ENCODE peak calls at places on chromosomes 4 and X, in seven cellular contexts. S is stimulated activated CD4-positive, alpha-beta T cell treated with anti-CD3 and anti-CD28 coated beads, Interleukin-15, amount 100 ng/mL, for 24 hours; E is fibroblast of pulmonary artery; H is T-helper 2 cell; W is NCI-H1105; J is fibroblast of the conjunctiva; L is activated T-helper 1 cell treated with anti-CD3 and anti-CD28 coated beads, Interleukin-2, amount 50 U/mL, for 16 hours. U is an unnamed sample.

GRCh38 chr4:184934961-184935360 is 83.3 kb upstream of the HELT start:
- DNase-seq in E (no peak), L (no peak), J (no peak), H (no peak), W (no peak), S (no peak), U (no peak)

GRCh38 chr4:108117473-108118182 is 51.1 kb downstream of the LEF1 start:
- DNase-seq in L (no peak), S (no peak), J (no peak), H (no peak), E (no peak), W (no peak), U (no peak)

GRCh38 chr4:169818063-169818679 is 60.4 kb upstream of the HPF1 start:
- DNase-seq in L (no peak), H (no peak), S (no peak), W (no peak), J (no peak), E (no peak), U (no peak)

GRCh38 chrX:136219893-136220292 is 31.3 kb downstream of the MAP7D3 start:
- DNase-seq in J (no peak), S (no peak), E (no peak), H (no peak), L (no peak), W (no peak), U (no peak)

GRCh38 chrX:34341814-34342213 is 209.7 kb upstream of the FAM47A start:
- DNase-seq in S (no peak), H (no peak), E (no peak), J (no peak), W (no peak), L (no peak), U (no peak)

GRCh38 chr4:1793496-1793840 is 375 bp downstream of the FGFR3 start:
- DNase-seq in E (peak; percentile 16), H (no peak), J (no peak), S (peak; percentile 60), L (no peak), W (no peak), U (peak; percentile 87)

GRCh38 chr4:115851918-115852766 is 738.7 kb upstream of the NDST4 start:
- DNase-seq in W (no peak), L (no peak), J (peak; percentile 16), H (no peak), S (peak; percentile 32), E (peak; percentile 2), U (peak; percentile 3)

GRCh38 chr4:29708473-29708872 is 1011.7 kb upstream of the PCDH7 start:
- DNase-seq in H (no peak), L (no peak), E (peak; percentile 2), W (no peak), S (no peak), J (no peak), U (no peak)

GRCh38 chr4:137896221-137896737 is 345.9 kb downstream of the SLC7A11 start:
- DNase-seq in E (no peak), W (no peak), S (no peak), H (no peak), J (no peak), L (no peak), U (no peak)

GRCh38 chrX:69215161-69215560 is 49.9 kb upstream of the PJA1 start:
- DNase-seq in S (no peak), H (no peak), L (no peak), W (no peak), J (no peak), E (no peak), U (no peak)

GRCh38 chrX:100928660-100929613 is at the start of gene XKRX:
- DNase-seq in E (no peak), W (peak; percentile 67), L (no peak), S (peak; percentile 57), H (peak; percentile 6), J (no peak), U (peak; percentile 67)

GRCh38 chr4:3440011-3440410 is 1.8 kb upstream of the HGFAC start:
- DNase-seq in S (no peak), E (no peak), W (no peak), L (no peak), H (no peak), J (no peak), U (no peak)

GRCh38 chr4:183347586-183347985 is 25.4 kb upstream of the CLDN24 start:
- DNase-seq in E (peak; percentile 53), H (no peak), J (no peak), L (no peak), S (no peak), W (no peak), U (no peak)

GRCh38 chr4:147103403-147103946 is 157.8 kb upstream of the TTC29 start:
- DNase-seq in J (peak; percentile 87), W (no peak), E (peak; percentile 96), H (no peak), L (no peak), S (no peak), U (no peak)

GRCh38 chr4:90127706-90128345 is 632 bp downstream of the CCSER1 start:
- DNase-seq in W (no peak), H (no peak), J (no peak), L (no peak), E (no peak), S (peak; percentile 10), U (no peak)

GRCh38 chr4:92714640-92715039 is 410.9 kb downstream of the GRID2 start:
- DNase-seq in H (no peak), L (no peak), W (no peak), J (no peak), E (no peak), S (no peak), U (no peak)

GRCh38 chrX:136130931-136131843 is 16.1 kb upstream of the FHL1 start:
- DNase-seq in E (peak; percentile 84), H (no peak), J (peak; percentile 70), S (peak; percentile 18), W (no peak), L (no peak), U (no peak)

GRCh38 chr4:112604590-112604989 is 32.1 kb downstream of the ZGRF1 start:
- DNase-seq in E (peak; percentile 76), J (peak; percentile 44), S (peak; percentile 27), W (peak; percentile 11), H (no peak), L (no peak), U (peak; percentile 48)

GRCh38 chrX:150887906-150888465 is 10.5 kb downstream of the CD99L2 start:
- DNase-seq in L (no peak), S (no peak), J (no peak), E (no peak), H (no peak), W (no peak), U (no peak)

GRCh38 chr4:15756361-15756861 is 21.7 kb upstream of the CD38 start:
- DNase-seq in J (no peak), S (peak; percentile 83), L (peak; percentile 28), E (peak; percentile 32), W (no peak), H (peak; percentile 16), U (peak; percentile 56)

GRCh38 chrX:54817220-54817820 is 9.8 kb downstream of the MAGED2 start:
- DNase-seq in L (no peak), H (no peak), S (no peak), E (peak; percentile 4), J (no peak), W (no peak), U (no peak)

GRCh38 chr4:102871772-102872171 is 3.0 kb downstream of the CISD2 start:
- DNase-seq in S (no peak), E (no peak), J (no peak), H (no peak), L (no peak), W (no peak), U (no peak)

GRCh38 chr4:1746265-1746691 is 25.0 kb downstream of the TACC3 start:
- DNase-seq in J (peak; percentile 31), S (peak; percentile 89), L (peak; percentile 56), H (peak; percentile 56), W (peak; percentile 16), E (peak; percentile 72), U (peak; percentile 92)

GRCh38 chr4:106048250-106048931 is 153.1 kb downstream of the NPNT start:
- DNase-seq in E (peak; percentile 38), S (no peak), J (peak; percentile 29), W (no peak), H (no peak), L (no peak), U (no peak)

GRCh38 chr4:151197258-151197657 is 79.7 kb upstream of the PRSS48 start:
- DNase-seq in J (peak; percentile 53), H (no peak), L (no peak), E (peak; percentile 56), W (no peak), S (no peak), U (no peak)

GRCh38 chr4:15695240-15695699 is 7.6 kb upstream of the BST1 start:
- DNase-seq in L (no peak), W (no peak), E (peak; percentile 86), J (no peak), S (no peak), H (no peak), U (no peak)

GRCh38 chr4:112973897-112974296 is 75.6 kb upstream of the ANK2 start:
- DNase-seq in W (peak; percentile 25), L (no peak), E (no peak), S (no peak), H (no peak), J (no peak), U (no peak)

GRCh38 chr4:83138979-83139378 is 24.4 kb upstream of the PLAC8 start:
- DNase-seq in H (no peak), L (no peak), S (no peak), E (no peak), J (no peak), W (no peak), U (no peak)

GRCh38 chr4:86679441-86679840 is 85.3 kb downstream of the PTPN13 start:
- DNase-seq in E (no peak), S (no peak), W (no peak), L (no peak), H (no peak), J (no peak), U (no peak)

GRCh38 chrX:64192673-64193072 is 12.8 kb downstream of the AMER1 start:
- DNase-seq in H (no peak), J (no peak), W (no peak), E (no peak), S (no peak), L (no peak), U (no peak)

GRCh38 chr4:175874290-175874689 is 62.2 kb upstream of the GPM6A start:
- DNase-seq in W (peak; percentile 46), H (no peak), J (no peak), S (no peak), E (no peak), L (no peak), U (no peak)

GRCh38 chr4:5192271-5192670 is 141.0 kb downstream of the STK32B start:
- DNase-seq in W (no peak), E (no peak), S (no peak), L (no peak), H (no peak), J (no peak), U (no peak)

GRCh38 chrX:41906515-41907165 is 16.7 kb downstream of the CASK start:
- DNase-seq in W (no peak), H (no peak), S (peak; percentile 29), L (no peak), E (peak; percentile 10), J (no peak), U (no peak)

GRCh38 chrX:103066606-103067005 is 2.6 kb upstream of the BEX1 start:
- DNase-seq in S (no peak), J (no peak), E (peak; percentile 42), W (no peak), L (no peak), H (no peak), U (no peak)

GRCh38 chr4:4875611-4876010 is 16.1 kb downstream of the MSX1 start:
- DNase-seq in H (no peak), E (no peak), W (no peak), L (no peak), S (no peak), J (no peak), U (no peak)

GRCh38 chrX:132483951-132484350 is 4.9 kb downstream of the MBNL3 start:
- DNase-seq in L (no peak), S (no peak), J (no peak), H (no peak), E (no peak), W (no peak), U (no peak)

U was measured in B cell.